ENCODE peak calls at places on chromosomes 7 and 10, in five cellular contexts. E is psoas muscle, S is right atrium auricular region, D is left lung, Z is breast epithelium. V is an unnamed sample.

GRCh38 chr10:77798940-77799339 is 127.6 kb downstream of the DLG5 start:
- DNase-seq in E (no peak), S (no peak), D (no peak), Z (no peak), V (no peak)

GRCh38 chr10:17228081-17229015 is at the start of gene VIM:
- DNase-seq in E (peak; percentile 95), S (peak; percentile 98), D (peak; percentile 93), Z (peak; percentile 71), V (peak; percentile 94)

GRCh38 chr10:124325998-124326636 is 92.6 kb downstream of the OAT start:
- DNase-seq in E (no peak), S (no peak), D (no peak), Z (no peak), V (no peak)

GRCh38 chr10:52895066-52895465 is 122.5 kb upstream of the MBL2 start:
- DNase-seq in E (no peak), S (no peak), D (no peak), Z (no peak), V (no peak)

GRCh38 chr10:69439813-69440506 is 11.3 kb upstream of the TSPAN15 start:
- DNase-seq in E (no peak), S (no peak), D (peak; percentile 81), Z (peak; percentile 61), V (no peak)

GRCh38 chr7:11170160-11170559 is 196.5 kb downstream of the PHF14 start:
- DNase-seq in E (no peak), S (no peak), D (no peak), Z (no peak), V (no peak)

GRCh38 chr7:70183278-70183677 is 585.0 kb downstream of the AUTS2 start:
- DNase-seq in E (no peak), S (no peak), D (no peak), Z (no peak), V (no peak)

GRCh38 chr7:157016352-157017041 is 6.0 kb upstream of the MNX1 start:
- DNase-seq in E (no peak), S (no peak), D (no peak), Z (no peak), V (no peak)

GRCh38 chr7:28961972-28962371 is 3.8 kb upstream of the TRIL start:
- DNase-seq in E (no peak), S (no peak), D (no peak), Z (no peak), V (no peak)

GRCh38 chr7:82384051-82384464 is 59.5 kb downstream of the CACNA2D1 start:
- DNase-seq in E (no peak), S (no peak), D (no peak), Z (no peak), V (no peak)

GRCh38 chr10:117112220-117112619 is 25.9 kb downstream of the VAX1 start:
- DNase-seq in E (no peak), S (no peak), D (no peak), Z (no peak), V (no peak)

GRCh38 chr7:140609646-140610045 is 31.0 kb downstream of the DENND2A start:
- DNase-seq in E (no peak), S (no peak), D (no peak), Z (no peak), V (no peak)

GRCh38 chr7:131486346-131486745 is 70.1 kb downstream of the PODXL start:
- DNase-seq in E (no peak), S (no peak), D (no peak), Z (no peak), V (no peak)

GRCh38 chr7:112452102-112452888 is 2.0 kb downstream of the IFRD1 start:
- DNase-seq in E (peak; percentile 68), S (peak; percentile 73), D (peak; percentile 39), Z (peak; percentile 66), V (peak; percentile 66)

GRCh38 chr10:11395581-11396310 is 215.7 kb downstream of the USP6NL start:
- DNase-seq in E (no peak), S (no peak), D (no peak), Z (no peak), V (no peak)

GRCh38 chr10:102001435-102002068 is 54.4 kb downstream of the ARMH3 start:
- DNase-seq in E (no peak), S (no peak), D (no peak), Z (no peak), V (no peak)

GRCh38 chr10:97400665-97401454 is at the start of gene RRP12:
- DNase-seq in E (peak; percentile 84), S (peak; percentile 94), D (peak; percentile 91), Z (peak; percentile 89), V (peak; percentile 71)

GRCh38 chr7:40885503-40885902 is 750.7 kb downstream of the SUGCT start:
- DNase-seq in E (no peak), S (no peak), D (no peak), Z (no peak), V (no peak)

GRCh38 chr7:75996476-75996875 is 2.1 kb upstream of the TMEM120A start:
- DNase-seq in E (no peak), S (no peak), D (no peak), Z (no peak), V (no peak)

GRCh38 chr10:113525713-113526112 is 27.1 kb upstream of the HABP2 start:
- DNase-seq in E (no peak), S (no peak), D (no peak), Z (no peak), V (no peak)

GRCh38 chr10:31599626-31600504 is 280.8 kb downstream of the ZEB1 start:
- DNase-seq in E (no peak), S (no peak), D (no peak), Z (no peak), V (no peak)

GRCh38 chr10:13681095-13681494 is 94.3 kb downstream of the PRPF18 start:
- DNase-seq in E (no peak), S (no peak), D (no peak), Z (no peak), V (no peak)

GRCh38 chr10:131934769-131935168 is 34.0 kb downstream of the PPP2R2D start:
- DNase-seq in E (no peak), S (no peak), D (no peak), Z (no peak), V (no peak)

GRCh38 chr7:16811555-16811954 is 6.8 kb upstream of the AGR2 start:
- DNase-seq in E (no peak), S (no peak), D (no peak), Z (no peak), V (no peak)

GRCh38 chr10:88800152-88801125 is 2.1 kb upstream of the LIPM start:
- DNase-seq in E (no peak), S (no peak), D (no peak), Z (no peak), V (no peak)

GRCh38 chr7:14095233-14095950 is 105.9 kb upstream of the ETV1 start:
- DNase-seq in E (no peak), S (no peak), D (no peak), Z (no peak), V (no peak)

GRCh38 chr10:6141296-6142151 is 52.7 kb downstream of the RBM17 start:
- DNase-seq in E (peak; percentile 81), S (no peak), D (no peak), Z (no peak), V (no peak)

GRCh38 chr10:43231523-43232078 is 35.3 kb downstream of the RASGEF1A start:
- DNase-seq in E (peak; percentile 37), S (no peak), D (peak; percentile 27), Z (no peak), V (peak; percentile 4)

GRCh38 chr10:32949221-32949678 is 8.8 kb downstream of the ITGB1 start:
- DNase-seq in E (no peak), S (no peak), D (no peak), Z (no peak), V (no peak)
- H3K4me1 ChIP-seq in E (peaks cover 88% of the 10 kb centered on the region), S (peaks cover 70% of the 10 kb centered on the region), D (peaks cover 67% of the 10 kb centered on the region), Z (no peaks in the 10 kb centered on the region), V (peaks cover 77% of the 10 kb centered on the region)

DNA sequence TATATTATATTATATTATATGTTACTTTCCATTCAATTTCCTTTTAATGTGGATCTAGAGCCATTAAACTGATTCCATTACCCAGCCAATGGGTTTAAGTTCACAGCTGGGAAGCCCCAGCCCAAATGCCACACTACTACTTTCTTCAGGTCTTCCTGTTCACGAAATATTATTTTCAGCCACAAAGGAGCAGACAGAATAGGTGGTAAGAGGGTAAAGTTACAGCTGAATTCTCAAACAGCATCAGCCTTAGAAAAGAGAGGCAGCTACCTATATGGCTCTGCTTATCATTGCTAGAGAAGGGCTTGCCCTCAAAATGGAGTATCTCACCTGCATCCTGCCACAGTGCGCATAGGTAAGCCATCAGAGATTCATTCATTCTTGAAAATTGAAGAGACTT is 128.3 kb downstream of the ITGA8 start:
- DNase-seq in E (no peak), S (no peak), D (no peak), Z (no peak), V (no peak)
- H3K4me3 ChIP-seq in E (no peak overlapping the region), S (no peak overlapping the region), D (no peak overlapping the region), Z (no peak overlapping the region), V (no peak overlapping the region)

DNA sequence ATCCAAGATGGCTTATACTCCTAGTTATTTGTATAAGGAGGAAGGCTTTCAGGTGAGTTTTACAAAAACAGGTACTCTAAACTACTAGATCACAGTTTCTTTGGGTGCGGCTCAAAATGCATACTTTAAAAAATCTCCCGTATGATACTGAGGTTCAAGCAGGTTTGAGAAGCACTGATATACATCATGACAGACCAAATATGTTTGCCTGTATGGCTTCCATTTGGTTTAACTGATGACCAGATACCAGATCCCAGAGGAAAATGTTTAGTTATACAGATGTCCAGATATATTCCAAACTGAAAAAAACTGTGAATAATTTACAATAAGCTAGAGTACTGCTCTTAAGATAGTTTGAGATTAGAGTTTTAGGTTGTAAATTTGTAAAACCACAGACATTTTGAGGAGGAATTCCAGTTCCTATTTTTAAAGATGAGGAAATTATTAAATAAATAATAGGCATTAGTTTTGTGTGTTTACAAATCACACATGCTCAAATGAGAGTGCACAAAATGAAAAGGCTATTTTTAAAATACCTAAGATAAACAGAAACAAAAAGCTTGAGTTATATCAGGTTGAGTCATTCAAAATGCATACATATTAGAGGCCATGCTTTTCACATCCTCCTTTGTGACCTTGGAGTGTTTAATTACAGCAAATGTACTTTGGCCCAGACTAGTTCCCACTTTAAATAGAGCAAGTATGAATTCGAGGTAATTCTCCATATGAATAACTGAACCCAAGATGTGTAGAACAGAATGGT is 60.5 kb downstream of the SEMA3C start:
- DNase-seq in E (no peak), S (no peak), D (no peak), Z (no peak), V (no peak)
- H3K4me1 ChIP-seq in E (peaks cover 10% of the 10 kb centered on the region), S (peaks cover 20% of the 10 kb centered on the region), D (peaks cover 11% of the 10 kb centered on the region), Z (no peaks in the 10 kb centered on the region), V (peaks cover 11% of the 10 kb centered on the region)

GRCh38 chr7:128740996-128741395 is 1.8 kb downstream of the CALU start:
- DNase-seq in E (no peak), S (no peak), D (no peak), Z (no peak), V (peak; percentile 38)
- H3K4me3 ChIP-seq in E (peak overlapping the region; percentile 100), S (peak overlapping the region; percentile 98), D (peak overlapping the region; percentile 70), Z (peak overlapping the region; percentile 89), V (no peak overlapping the region)

GRCh38 chr10:50650481-50650880 is 26.7 kb upstream of the SGMS1 start:
- DNase-seq in E (no peak), S (no peak), D (no peak), Z (no peak), V (no peak)
- H3K4me1 ChIP-seq in E (peaks cover 5% of the 10 kb centered on the region), S (no peaks in the 10 kb centered on the region), D (peaks cover 9% of the 10 kb centered on the region), Z (no peaks in the 10 kb centered on the region), V (peaks cover 3% of the 10 kb centered on the region)

GRCh38 chr10:23442936-23443335 is 4.1 kb downstream of the OTUD1 start:
- DNase-seq in E (no peak), S (no peak), D (no peak), Z (no peak), V (no peak)
- H3K4me3 ChIP-seq in E (peak overlapping the region; percentile 95), S (peak overlapping the region; percentile 94), D (no peak overlapping the region), Z (peak overlapping the region; percentile 8), V (peak overlapping the region; percentile 1)

GRCh38 chr7:151793991-151794507 is 82.9 kb downstream of the PRKAG2 start:
- DNase-seq in E (peak; percentile 47), S (no peak), D (peak; percentile 39), Z (no peak), V (no peak)
- H3K4me1 ChIP-seq in E (peaks cover 33% of the 10 kb centered on the region), S (peaks cover 23% of the 10 kb centered on the region), D (peaks cover 74% of the 10 kb centered on the region), Z (peaks cover 16% of the 10 kb centered on the region), V (peaks cover 35% of the 10 kb centered on the region)

V was measured in heart left ventricle.